ENCODE peak calls at places on chromosomes 6 and 20, in eight cellular contexts. M is heart left ventricle, C is prostate gland, O is psoas muscle, D is fibroblast of lung, B is aorta, U is dorsolateral prefrontal cortex, H is GM23248. K is an unnamed sample.

GRCh38 chr6:72651191-72651590 is 29.3 kb downstream of the KCNQ5 start:
- DNase-seq in M (no peak), C (no peak), O (no peak), D (no peak), B (no peak), U (no peak), H (peak; percentile 60), K (no peak)

GRCh38 chr6:74745670-74746069 is 460.2 kb downstream of the COL12A1 start:
- DNase-seq in M (no peak), C (no peak), O (no peak), D (no peak), B (no peak), U (no peak), H (no peak), K (no peak)

GRCh38 chr6:56693246-56693607 is 50.5 kb upstream of the DST start:
- DNase-seq in M (peak; percentile 85), C (peak; percentile 63), O (peak; percentile 95), D (peak; percentile 89), B (peak; percentile 90), U (peak; percentile 77), H (peak; percentile 96), K (peak; percentile 54)

GRCh38 chr6:36025260-36025931 is 955 bp upstream of the SLC26A8 start:
- DNase-seq in M (no peak), C (no peak), O (no peak), D (peak; percentile 43), B (no peak), U (no peak), H (peak; percentile 66), K (no peak)

GRCh38 chr6:37236921-37237320 is 20.7 kb upstream of the TBC1D22B start:
- DNase-seq in M (no peak), C (no peak), O (no peak), D (no peak), B (no peak), U (no peak), H (peak; percentile 53), K (no peak)

GRCh38 chr6:65191412-65191811 is 515.6 kb downstream of the EYS start:
- DNase-seq in M (no peak), C (no peak), O (no peak), D (no peak), B (no peak), U (no peak), H (no peak), K (no peak)

GRCh38 chr20:60242836-60243520 is 284.8 kb downstream of the CDH26 start:
- DNase-seq in M (no peak), C (no peak), O (no peak), D (no peak), B (no peak), U (no peak), H (peak; percentile 62), K (no peak)

GRCh38 chr6:81752084-81752968 is at the start of gene TENT5A:
- DNase-seq in M (peak; percentile 94), C (peak; percentile 94), O (peak; percentile 95), D (peak; percentile 89), B (peak; percentile 97), U (peak; percentile 43), H (peak; percentile 98), K (peak; percentile 97)

GRCh38 chr20:31924561-31924960 is 27.3 kb downstream of the PDRG1 start:
- DNase-seq in M (no peak), C (no peak), O (no peak), D (no peak), B (no peak), U (no peak), H (no peak), K (no peak)

GRCh38 chr20:59603176-59603575 is 1.2 kb upstream of the PHACTR3 start:
- DNase-seq in M (no peak), C (no peak), O (no peak), D (no peak), B (no peak), U (no peak), H (no peak), K (no peak)

GRCh38 chr20:51084598-51084997 is 61.7 kb upstream of the KCNG1 start:
- DNase-seq in M (no peak), C (no peak), O (no peak), D (no peak), B (no peak), U (no peak), H (no peak), K (no peak)

GRCh38 chr20:51085761-51086160 is 62.9 kb upstream of the KCNG1 start:
- DNase-seq in M (no peak), C (no peak), O (no peak), D (no peak), B (no peak), U (no peak), H (no peak), K (no peak)

GRCh38 chr20:51082988-51083387 is 60.1 kb upstream of the KCNG1 start:
- DNase-seq in M (no peak), C (no peak), O (no peak), D (no peak), B (no peak), U (no peak), H (no peak), K (no peak)

GRCh38 chr20:51087306-51087705 is 64.4 kb upstream of the KCNG1 start:
- DNase-seq in M (no peak), C (no peak), O (no peak), D (no peak), B (no peak), U (no peak), H (no peak), K (no peak)

DNA sequence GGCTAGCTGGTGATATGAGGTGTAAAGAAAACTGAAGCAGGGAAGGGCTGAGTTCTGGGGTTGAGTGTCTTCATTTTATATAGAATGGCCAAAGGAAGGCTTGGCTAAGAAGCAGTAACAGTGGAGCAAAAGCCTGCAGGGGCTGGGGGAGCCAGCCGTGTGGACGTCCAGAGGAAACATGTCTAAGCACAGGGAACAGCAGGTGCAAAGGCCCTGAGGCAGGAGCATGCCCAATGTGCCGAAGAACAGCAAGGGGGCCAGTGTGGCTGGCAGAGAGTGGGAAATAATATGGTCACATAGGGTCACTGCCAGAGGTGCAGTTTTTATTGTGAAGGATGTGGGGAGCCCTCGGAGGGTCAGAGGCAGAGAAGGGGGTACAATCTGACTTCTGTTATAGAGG is 60.5 kb upstream of the KCNG1 start:
- DNase-seq in M (no peak), C (no peak), O (no peak), D (no peak), B (no peak), U (no peak), H (no peak), K (no peak)
- H3K27ac ChIP-seq in M (no peak overlapping the region), C (no peak overlapping the region), O (no peak overlapping the region), D (no peak overlapping the region), B (no peak overlapping the region), U (no peak overlapping the region), H (no peak overlapping the region), K (no peak overlapping the region)

DNA sequence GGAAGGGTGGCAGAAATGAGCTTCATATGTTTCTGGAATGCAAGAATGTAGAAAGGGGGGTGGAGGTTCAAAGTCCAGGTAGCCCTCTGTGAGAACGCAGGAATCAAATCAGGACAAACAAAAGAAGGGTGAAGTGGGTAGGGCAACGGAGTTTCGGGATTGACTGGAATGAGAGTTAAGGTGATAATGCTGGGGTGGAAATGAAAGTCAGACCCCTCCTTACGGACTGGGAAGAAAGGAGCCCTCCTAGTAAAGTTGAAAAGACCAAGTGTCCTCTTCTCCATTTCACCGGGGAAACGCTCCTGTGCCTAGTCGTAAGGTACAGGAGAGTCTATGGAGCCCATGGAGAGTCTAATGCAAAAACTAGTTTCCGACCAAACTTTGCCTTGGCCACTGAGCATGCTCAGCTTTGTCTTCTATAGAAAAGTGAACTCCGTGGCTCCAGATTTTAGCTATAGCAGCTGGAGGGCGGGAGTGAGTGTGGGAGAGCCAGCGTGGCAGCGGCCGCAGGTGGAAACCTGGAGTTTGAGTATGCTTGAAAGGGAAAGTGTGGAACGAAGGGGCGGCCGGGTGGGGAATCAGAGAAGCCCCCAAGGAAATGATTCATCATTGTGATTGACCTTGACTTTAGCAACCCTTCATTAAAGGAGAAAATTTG is 1.4 kb upstream of the LRRC1 start:
- DNase-seq in M (peak; percentile 40), C (peak; percentile 81), O (no peak), D (peak; percentile 66), B (no peak), U (no peak), H (peak; percentile 70), K (no peak)
- H3K27ac ChIP-seq in M (peak overlapping the region; percentile 85), C (peak overlapping the region; percentile 83), O (no peak overlapping the region), D (no peak overlapping the region), B (no peak overlapping the region), U (peak overlapping the region; percentile 89), H (peak overlapping the region; percentile 69), K (no peak overlapping the region)

GRCh38 chr20:57589728-57590484 is 29.0 kb downstream of the PCK1 start:
- DNase-seq in M (no peak), C (no peak), O (no peak), D (no peak), B (peak; percentile 51), U (no peak), H (no peak), K (peak; percentile 56)

GRCh38 chr20:57589123-57589727 is 28.3 kb downstream of the PCK1 start:
- DNase-seq in M (no peak), C (no peak), O (no peak), D (no peak), B (no peak), U (no peak), H (no peak), K (peak; percentile 61)

GRCh38 chr20:57587989-57588377 is 27.1 kb downstream of the PCK1 start:
- DNase-seq in M (no peak), C (no peak), O (no peak), D (no peak), B (no peak), U (no peak), H (no peak), K (peak; percentile 30)

GRCh38 chr20:57587278-57587988 is 26.5 kb downstream of the PCK1 start:
- DNase-seq in M (no peak), C (no peak), O (no peak), D (no peak), B (peak; percentile 71), U (no peak), H (no peak), K (peak; percentile 66)

DNA sequence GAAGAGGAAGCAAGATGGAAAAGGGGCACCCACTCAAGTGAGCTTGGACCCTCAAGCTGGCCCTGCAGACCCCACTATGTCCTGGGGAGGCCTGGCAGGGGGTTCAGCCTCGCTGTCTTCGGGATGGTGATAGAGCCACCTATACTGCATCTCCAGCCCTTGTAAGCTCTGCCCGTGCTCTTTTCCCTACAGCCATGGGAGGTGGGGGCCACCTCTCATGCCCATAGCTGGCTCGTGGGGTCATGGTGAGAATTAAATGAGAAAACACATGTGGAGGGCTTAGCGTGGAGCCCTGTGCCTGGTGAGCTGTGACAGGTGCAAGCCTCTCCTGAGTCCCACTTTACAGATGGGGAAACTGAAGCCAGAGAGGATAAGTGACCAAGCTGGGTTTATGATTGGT is 27.7 kb downstream of the PCK1 start:
- DNase-seq in M (no peak), C (no peak), O (no peak), D (no peak), B (peak; percentile 46), U (no peak), H (no peak), K (peak; percentile 44)
- H3K27ac ChIP-seq in M (no peak overlapping the region), C (no peak overlapping the region), O (no peak overlapping the region), D (no peak overlapping the region), B (no peak overlapping the region), U (no peak overlapping the region), H (no peak overlapping the region), K (no peak overlapping the region)

GRCh38 chr20:61640846-61641245 is 388.8 kb downstream of the CDH4 start:
- DNase-seq in M (no peak), C (no peak), O (no peak), D (no peak), B (no peak), U (no peak), H (no peak), K (no peak)
- H3K27ac ChIP-seq in M (no peak overlapping the region), C (no peak overlapping the region), O (no peak overlapping the region), D (no peak overlapping the region), B (no peak overlapping the region), U (no peak overlapping the region), H (no peak overlapping the region), K (no peak overlapping the region)

GRCh38 chr6:16754864-16755263 is 6.4 kb downstream of the ATXN1 start:
- DNase-seq in M (no peak), C (no peak), O (no peak), D (no peak), B (no peak), U (no peak), H (no peak), K (no peak)
- H3K27ac ChIP-seq in M (no peak overlapping the region), C (no peak overlapping the region), O (peak overlapping the region; percentile 99), D (no peak overlapping the region), B (no peak overlapping the region), U (no peak overlapping the region), H (no peak overlapping the region), K (no peak overlapping the region)